ENCODE peak calls at places on chromosomes 16 and 17, in four cellular contexts. A is Peyer's patch, D is right lobe of liver, T is gastrocnemius medialis. S is an unnamed sample.

GRCh38 chr17:75406222-75406615 is 741 bp upstream of the GRB2 start:
- DNase-seq in D (no peak), T (no peak), A (peak), S (no peak)

GRCh38 chr17:66537518-66537917 is 235.1 kb downstream of the PRKCA start:
- DNase-seq in T (no peak), D (no peak), A (no peak), S (no peak)

GRCh38 chr17:2421315-2422147 is 20.7 kb upstream of the MNT start:
- DNase-seq in A (no peak), D (no peak), T (no peak), S (peak)

GRCh38 chr16:71927383-71927782 is 32.1 kb downstream of the IST1 start:
- DNase-seq in T (peak), A (peak), D (no peak), S (peak)

GRCh38 chr17:33986088-33986487 is 269.0 kb upstream of the CCL2 start:
- DNase-seq in D (no peak), A (no peak), T (no peak), S (no peak)

GRCh38 chr17:37567137-37567927 is 41.9 kb downstream of the SYNRG start:
- DNase-seq in D (no peak), A (no peak), T (no peak), S (no peak)

GRCh38 chr16:57530104-57530522 is 6.3 kb downstream of the CCDC102A start:
- DNase-seq in T (no peak), A (peak), D (no peak), S (no peak)

GRCh38 chr17:3750926-3751325 is 27.2 kb downstream of the HASPIN start:
- DNase-seq in A (peak), D (no peak), T (no peak), S (no peak)

GRCh38 chr17:34110315-34110714 is 144.8 kb upstream of the CCL2 start:
- DNase-seq in D (peak), A (no peak), T (no peak), S (peak)

GRCh38 chr17:15124746-15125145 is 140.4 kb downstream of the PMP22 start:
- DNase-seq in A (no peak), D (no peak), T (no peak), S (no peak)

GRCh38 chr17:77391668-77392375 is 251.1 kb downstream of the SEC14L1 start:
- DNase-seq in A (peak), D (no peak), T (no peak), S (no peak)

GRCh38 chr16:69089091-69089912 is 16.2 kb upstream of the HAS3 start:
- DNase-seq in T (no peak), A (no peak), D (peak), S (peak)

GRCh38 chr17:79749156-79749815 is 18.5 kb downstream of the ENPP7 start:
- DNase-seq in A (no peak), D (no peak), T (no peak), S (no peak)

GRCh38 chr17:16215965-16216316 is 607 bp upstream of the NCOR1 start:
- DNase-seq in T (no peak), A (peak), D (no peak), S (no peak)

GRCh38 chr17:37239690-37240344 is 136.0 kb upstream of the C17orf78 start:
- DNase-seq in A (no peak), D (no peak), T (no peak), S (no peak)

GRCh38 chr16:1909661-1910231 is 8.5 kb downstream of the HS3ST6 start:
- DNase-seq in D (no peak), T (no peak), A (peak), S (no peak)

GRCh38 chr16:87382023-87382785 is 1.4 kb downstream of the FBXO31 start:
- DNase-seq in A (peak), D (peak), T (no peak), S (no peak)

GRCh38 chr17:13735861-13736260 is 134.1 kb upstream of the HS3ST3A1 start:
- DNase-seq in D (no peak), A (no peak), T (no peak), S (no peak)

GRCh38 chr17:55430531-55431228 is 9.0 kb upstream of the MMD start:
- DNase-seq in A (no peak), T (no peak), D (no peak), S (no peak)

DNA sequence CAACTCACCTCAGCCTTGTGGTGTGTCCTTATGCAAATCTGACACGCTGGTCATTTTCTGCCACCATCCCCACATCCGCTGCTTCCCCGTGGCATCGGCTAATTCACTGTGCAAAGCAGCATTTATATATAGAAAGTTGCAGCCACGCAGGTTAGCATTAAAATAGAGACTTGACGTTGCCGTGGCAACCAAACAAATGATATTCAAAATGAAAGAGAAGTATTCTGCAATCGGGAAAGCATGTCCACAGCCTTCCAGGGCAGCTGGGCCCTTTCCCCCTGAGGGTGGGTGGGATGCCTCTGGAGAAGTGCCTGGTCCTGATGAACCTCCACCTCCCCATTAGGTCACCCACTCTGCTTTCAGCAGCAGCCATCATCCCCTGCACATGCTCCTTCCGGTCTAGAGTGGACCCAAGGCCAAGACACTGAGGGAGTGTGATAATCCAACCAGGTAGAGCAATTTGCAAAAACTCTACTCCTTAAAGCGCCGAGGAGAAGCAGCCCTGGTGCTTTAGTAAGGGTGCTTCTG is 138.7 kb downstream of the GAS7 start:
- DNase-seq in T (no peak), A (peak), D (no peak), S (no peak)
- TF ChIP-seq POLR2A in T (no peak), A (no peak), D (no peak), S (no peak)

GRCh38 chr17:40095356-40095943 is 4.9 kb downstream of the NR1D1 start:
- DNase-seq in A (no peak), D (peak), T (no peak), S (peak)

GRCh38 chr17:40095944-40096791 is 4.2 kb downstream of the NR1D1 start:
- DNase-seq in D (peak), A (peak), T (no peak), S (no peak)

GRCh38 chr17:40098846-40099626 is 1.4 kb downstream of the NR1D1 start:
- DNase-seq in D (peak), A (peak), T (peak), S (peak)

GRCh38 chr17:40097931-40098845 is 2.2 kb downstream of the NR1D1 start:
- DNase-seq in D (peak), T (peak), A (peak), S (peak)

DNA sequence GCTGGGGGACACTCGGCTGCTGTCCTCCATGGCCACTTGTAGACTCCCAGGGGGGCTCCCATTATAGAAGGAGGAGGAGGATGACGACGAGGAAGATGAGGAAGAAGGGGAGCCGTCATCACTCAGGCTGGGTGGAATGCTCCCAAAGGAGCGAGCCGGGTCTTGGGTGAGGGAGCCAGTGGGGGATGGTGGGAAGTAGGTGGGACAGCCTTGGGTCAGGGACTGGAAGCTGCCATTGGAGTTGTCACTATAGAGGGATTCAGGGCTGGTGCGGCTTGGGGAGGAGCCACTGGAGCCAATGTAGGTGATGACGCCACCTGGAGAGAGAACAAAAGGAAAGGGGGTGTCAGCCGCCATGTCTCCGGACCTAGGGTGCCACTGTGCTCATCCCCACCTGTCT is 3.3 kb downstream of the NR1D1 start:
- DNase-seq in D (no peak), A (no peak), T (no peak), S (no peak)
- H3K4me3 ChIP-seq in D (peak), A (peak), T (peak), S (no peak)

GRCh38 chr16:67934306-67935095 is 2.1 kb downstream of the PSMB10 start:
- DNase-seq in D (no peak), T (no peak), A (no peak), S (peak)
- H3K27ac ChIP-seq in D (no peak), T (peak), A (no peak), S (peak)

GRCh38 chr17:82751571-82752370 is at the start of gene TBCD:
- DNase-seq in A (peak), T (peak), D (peak), S (peak)
- TF ChIP-seq POLR2A in A (peak), T (peak), D (no peak), S (peak)

GRCh38 chr16:73062640-73063283 is 14.8 kb upstream of the ZFHX3 start:
- DNase-seq in D (no peak), A (no peak), T (no peak), S (no peak)
- H3K4me3 ChIP-seq in D (no peak), A (peak), T (peak), S (no peak)

DNA sequence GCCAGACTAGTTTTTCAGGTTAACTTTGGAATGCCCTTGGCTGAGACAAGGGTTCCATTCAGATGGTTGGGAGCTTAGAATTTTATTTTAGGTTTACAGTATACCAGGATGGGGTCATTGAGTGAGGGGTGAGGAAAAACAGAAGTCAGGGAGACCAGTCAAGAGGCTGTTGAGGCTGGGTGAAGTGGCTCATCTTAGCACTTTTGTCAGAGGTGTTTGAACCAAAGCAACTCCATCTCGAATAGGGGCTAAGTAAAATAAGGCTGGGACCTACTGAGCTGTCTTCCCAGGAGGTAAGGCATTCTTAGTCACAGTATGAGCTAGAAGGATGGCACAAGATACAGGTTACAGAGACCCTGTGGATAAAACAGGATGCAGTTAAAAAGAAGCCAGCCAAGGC is 3.0 kb upstream of the TMEM231 start:
- DNase-seq in T (no peak), D (no peak), A (no peak), S (no peak)
- H3K27ac ChIP-seq in T (no peak), D (no peak), A (no peak), S (no peak)